ENCODE peak calls at places on chromosomes 3 and 15, in six cellular contexts. One of them, this sample, is unnamed.

GRCh38 chr15:57873564-57874209 is 167.2 kb downstream of the POLR2M start:
- DNase-seq in activated CD4-positive, alpha-beta T cell treated with anti-CD3 and anti-CD28 coated beads for 1 hour: no peak
- DNase-seq in heart right ventricle: no peak
- DNase-seq in pancreas: no peak
- DNase-seq in suprapubic skin: no peak
- DNase-seq in fibroblast of the conjunctiva: no peak
- DNase-seq in this sample: no peak

GRCh38 chr3:127061641-127062040 is 78.7 kb downstream of the PLXNA1 start:
- DNase-seq in fibroblast of the conjunctiva: no peak
- DNase-seq in suprapubic skin: no peak
- DNase-seq in pancreas: no peak
- DNase-seq in heart right ventricle: no peak
- DNase-seq in activated CD4-positive, alpha-beta T cell treated with anti-CD3 and anti-CD28 coated beads for 1 hour: no peak
- DNase-seq in this sample: no peak

GRCh38 chr3:172644258-172644657 is 66.6 kb downstream of the NCEH1 start:
- DNase-seq in fibroblast of the conjunctiva: no peak
- DNase-seq in pancreas: no peak
- DNase-seq in heart right ventricle: no peak
- DNase-seq in suprapubic skin: no peak
- DNase-seq in activated CD4-positive, alpha-beta T cell treated with anti-CD3 and anti-CD28 coated beads for 1 hour: no peak
- DNase-seq in this sample: no peak

GRCh38 chr15:25739687-25740121 is 123.4 kb downstream of the ATP10A start:
- DNase-seq in suprapubic skin: no peak
- DNase-seq in fibroblast of the conjunctiva: peak
- DNase-seq in heart right ventricle: no peak
- DNase-seq in pancreas: no peak
- DNase-seq in activated CD4-positive, alpha-beta T cell treated with anti-CD3 and anti-CD28 coated beads for 1 hour: no peak
- DNase-seq in this sample: no peak

GRCh38 chr3:85120879-85121278 is 162.1 kb downstream of the CADM2 start:
- DNase-seq in suprapubic skin: no peak
- DNase-seq in fibroblast of the conjunctiva: no peak
- DNase-seq in pancreas: no peak
- DNase-seq in activated CD4-positive, alpha-beta T cell treated with anti-CD3 and anti-CD28 coated beads for 1 hour: no peak
- DNase-seq in heart right ventricle: no peak
- DNase-seq in this sample: no peak

GRCh38 chr3:140508545-140508944 is 169.3 kb upstream of the TRIM42 start:
- DNase-seq in pancreas: no peak
- DNase-seq in activated CD4-positive, alpha-beta T cell treated with anti-CD3 and anti-CD28 coated beads for 1 hour: no peak
- DNase-seq in fibroblast of the conjunctiva: no peak
- DNase-seq in heart right ventricle: no peak
- DNase-seq in suprapubic skin: no peak
- DNase-seq in this sample: no peak

GRCh38 chr15:97991972-97992541 is 31.6 kb downstream of the ARRDC4 start:
- DNase-seq in heart right ventricle: no peak
- DNase-seq in fibroblast of the conjunctiva: no peak
- DNase-seq in activated CD4-positive, alpha-beta T cell treated with anti-CD3 and anti-CD28 coated beads for 1 hour: no peak
- DNase-seq in pancreas: peak
- DNase-seq in suprapubic skin: no peak
- DNase-seq in this sample: no peak

GRCh38 chr3:95302044-95302443 is 1239.2 kb downstream of the NSUN3 start:
- DNase-seq in fibroblast of the conjunctiva: no peak
- DNase-seq in heart right ventricle: no peak
- DNase-seq in suprapubic skin: no peak
- DNase-seq in pancreas: no peak
- DNase-seq in activated CD4-positive, alpha-beta T cell treated with anti-CD3 and anti-CD28 coated beads for 1 hour: no peak
- DNase-seq in this sample: no peak

GRCh38 chr3:115857518-115858136 is 234.3 kb downstream of the GAP43 start:
- DNase-seq in heart right ventricle: no peak
- DNase-seq in fibroblast of the conjunctiva: no peak
- DNase-seq in suprapubic skin: no peak
- DNase-seq in pancreas: no peak
- DNase-seq in activated CD4-positive, alpha-beta T cell treated with anti-CD3 and anti-CD28 coated beads for 1 hour: no peak
- DNase-seq in this sample: no peak

GRCh38 chr15:66955871-66956585 is 109.4 kb upstream of the SMAD3 start:
- DNase-seq in pancreas: no peak
- DNase-seq in fibroblast of the conjunctiva: no peak
- DNase-seq in activated CD4-positive, alpha-beta T cell treated with anti-CD3 and anti-CD28 coated beads for 1 hour: no peak
- DNase-seq in heart right ventricle: no peak
- DNase-seq in suprapubic skin: peak
- DNase-seq in this sample: peak

GRCh38 chr3:30699927-30700326 is 93.5 kb downstream of the TGFBR2 start:
- DNase-seq in heart right ventricle: no peak
- DNase-seq in pancreas: no peak
- DNase-seq in activated CD4-positive, alpha-beta T cell treated with anti-CD3 and anti-CD28 coated beads for 1 hour: no peak
- DNase-seq in fibroblast of the conjunctiva: no peak
- DNase-seq in suprapubic skin: no peak
- DNase-seq in this sample: no peak

GRCh38 chr3:38548154-38548931 is 52.2 kb downstream of the EXOG start:
- DNase-seq in fibroblast of the conjunctiva: no peak
- DNase-seq in pancreas: no peak
- DNase-seq in heart right ventricle: peak
- DNase-seq in suprapubic skin: no peak
- DNase-seq in activated CD4-positive, alpha-beta T cell treated with anti-CD3 and anti-CD28 coated beads for 1 hour: no peak
- DNase-seq in this sample: no peak

GRCh38 chr15:99564221-99565030 is 1.4 kb upstream of the MEF2A start:
- DNase-seq in heart right ventricle: no peak
- DNase-seq in activated CD4-positive, alpha-beta T cell treated with anti-CD3 and anti-CD28 coated beads for 1 hour: no peak
- DNase-seq in fibroblast of the conjunctiva: no peak
- DNase-seq in pancreas: peak
- DNase-seq in suprapubic skin: no peak
- DNase-seq in this sample: peak

GRCh38 chr15:33699691-33700447 is 268.4 kb upstream of the CHRM5 start:
- DNase-seq in fibroblast of the conjunctiva: no peak
- DNase-seq in activated CD4-positive, alpha-beta T cell treated with anti-CD3 and anti-CD28 coated beads for 1 hour: no peak
- DNase-seq in suprapubic skin: no peak
- DNase-seq in pancreas: no peak
- DNase-seq in heart right ventricle: no peak
- DNase-seq in this sample: no peak

GRCh38 chr3:10511809-10512494 is 6.6 kb upstream of the ATP2B2 start:
- DNase-seq in suprapubic skin: no peak
- DNase-seq in activated CD4-positive, alpha-beta T cell treated with anti-CD3 and anti-CD28 coated beads for 1 hour: no peak
- DNase-seq in fibroblast of the conjunctiva: no peak
- DNase-seq in pancreas: no peak
- DNase-seq in heart right ventricle: no peak
- DNase-seq in this sample: no peak

GRCh38 chr3:105527949-105528348 is 161.2 kb downstream of the ALCAM start:
- DNase-seq in activated CD4-positive, alpha-beta T cell treated with anti-CD3 and anti-CD28 coated beads for 1 hour: no peak
- DNase-seq in heart right ventricle: no peak
- DNase-seq in suprapubic skin: no peak
- DNase-seq in fibroblast of the conjunctiva: no peak
- DNase-seq in pancreas: no peak
- DNase-seq in this sample: no peak

GRCh38 chr3:52857870-52858269 is 23.1 kb upstream of the MUSTN1 start:
- DNase-seq in activated CD4-positive, alpha-beta T cell treated with anti-CD3 and anti-CD28 coated beads for 1 hour: no peak
- DNase-seq in pancreas: peak
- DNase-seq in heart right ventricle: no peak
- DNase-seq in fibroblast of the conjunctiva: no peak
- DNase-seq in suprapubic skin: no peak
- DNase-seq in this sample: no peak

GRCh38 chr3:99716463-99716995 is 78.1 kb downstream of the COL8A1 start:
- DNase-seq in heart right ventricle: no peak
- DNase-seq in activated CD4-positive, alpha-beta T cell treated with anti-CD3 and anti-CD28 coated beads for 1 hour: no peak
- DNase-seq in pancreas: no peak
- DNase-seq in fibroblast of the conjunctiva: no peak
- DNase-seq in suprapubic skin: no peak
- DNase-seq in this sample: no peak

GRCh38 chr3:52444860-52445793 is at the start of gene SEMA3G:
- DNase-seq in fibroblast of the conjunctiva: no peak
- DNase-seq in pancreas: peak
- DNase-seq in activated CD4-positive, alpha-beta T cell treated with anti-CD3 and anti-CD28 coated beads for 1 hour: peak
- DNase-seq in suprapubic skin: peak
- DNase-seq in heart right ventricle: peak
- DNase-seq in this sample: peak

GRCh38 chr3:77795013-77795412 is 755.1 kb downstream of the ROBO2 start:
- DNase-seq in heart right ventricle: no peak
- DNase-seq in suprapubic skin: no peak
- DNase-seq in activated CD4-positive, alpha-beta T cell treated with anti-CD3 and anti-CD28 coated beads for 1 hour: no peak
- DNase-seq in fibroblast of the conjunctiva: no peak
- DNase-seq in pancreas: no peak
- DNase-seq in this sample: no peak

GRCh38 chr15:85443593-85444328 is 63.4 kb downstream of the AKAP13 start:
- DNase-seq in suprapubic skin: no peak
- DNase-seq in fibroblast of the conjunctiva: peak
- DNase-seq in activated CD4-positive, alpha-beta T cell treated with anti-CD3 and anti-CD28 coated beads for 1 hour: no peak
- DNase-seq in heart right ventricle: no peak
- DNase-seq in pancreas: peak
- DNase-seq in this sample: no peak

GRCh38 chr3:108127301-108127988 is 36.6 kb upstream of the CD47 start:
- DNase-seq in heart right ventricle: no peak
- DNase-seq in suprapubic skin: no peak
- DNase-seq in pancreas: no peak
- DNase-seq in fibroblast of the conjunctiva: no peak
- DNase-seq in activated CD4-positive, alpha-beta T cell treated with anti-CD3 and anti-CD28 coated beads for 1 hour: peak
- DNase-seq in this sample: no peak

GRCh38 chr3:59163953-59164352 is 114.1 kb upstream of the CFAP20DC start:
- DNase-seq in suprapubic skin: no peak
- DNase-seq in activated CD4-positive, alpha-beta T cell treated with anti-CD3 and anti-CD28 coated beads for 1 hour: no peak
- DNase-seq in pancreas: no peak
- DNase-seq in heart right ventricle: no peak
- DNase-seq in fibroblast of the conjunctiva: no peak
- DNase-seq in this sample: no peak

GRCh38 chr3:149564079-149564478 is 89.6 kb downstream of the TM4SF4 start:
- DNase-seq in heart right ventricle: no peak
- DNase-seq in suprapubic skin: no peak
- DNase-seq in pancreas: no peak
- DNase-seq in activated CD4-positive, alpha-beta T cell treated with anti-CD3 and anti-CD28 coated beads for 1 hour: no peak
- DNase-seq in fibroblast of the conjunctiva: no peak
- DNase-seq in this sample: no peak

GRCh38 chr15:99906793-99907192 is 173.6 kb upstream of the LYSMD4 start:
- DNase-seq in fibroblast of the conjunctiva: no peak
- DNase-seq in suprapubic skin: no peak
- DNase-seq in heart right ventricle: no peak
- DNase-seq in activated CD4-positive, alpha-beta T cell treated with anti-CD3 and anti-CD28 coated beads for 1 hour: no peak
- DNase-seq in pancreas: no peak
- DNase-seq in this sample: no peak

GRCh38 chr3:10917176-10917575 is 75.4 kb upstream of the SLC6A1 start:
- DNase-seq in suprapubic skin: no peak
- DNase-seq in heart right ventricle: no peak
- DNase-seq in fibroblast of the conjunctiva: no peak
- DNase-seq in activated CD4-positive, alpha-beta T cell treated with anti-CD3 and anti-CD28 coated beads for 1 hour: no peak
- DNase-seq in pancreas: no peak
- DNase-seq in this sample: no peak

GRCh38 chr15:38144921-38145320 is 107.7 kb upstream of the SPRED1 start:
- DNase-seq in pancreas: no peak
- DNase-seq in fibroblast of the conjunctiva: no peak
- DNase-seq in suprapubic skin: no peak
- DNase-seq in activated CD4-positive, alpha-beta T cell treated with anti-CD3 and anti-CD28 coated beads for 1 hour: no peak
- DNase-seq in heart right ventricle: no peak
- DNase-seq in this sample: no peak

This sample was measured in tibial artery.